ENCODE peak calls at places on chromosome 6, in seven cellular contexts. U is activated T-cell treated with anti-CD3 and anti-CD28 coated beads for 1 hour, E is mesenchymal stem cell, G is amniotic stem cell, O is GF-D8, W is foreskin melanocyte, S is nucleus accumbens. H is an unnamed sample.

GRCh38 chr6:89834884-89835792 is 5.5 kb downstream of the CASP8AP2 start:
- DNase-seq in E (no peak), O (no peak), U (no peak), G (no peak), S (no peak), W (no peak), H (no peak)

GRCh38 chr6:45836438-45836824 is 179.2 kb downstream of the CLIC5 start:
- DNase-seq in O (no peak), S (no peak), G (no peak), E (no peak), U (no peak), W (no peak), H (no peak)

GRCh38 chr6:41040101-41040910 is 1.3 kb upstream of the UNC5CL start:
- DNase-seq in G (no peak), E (peak; percentile 27), W (no peak), S (no peak), O (no peak), U (no peak), H (peak; percentile 47)

GRCh38 chr6:22883061-22883717 is 313.8 kb downstream of the HDGFL1 start:
- DNase-seq in G (no peak), O (no peak), W (no peak), S (no peak), E (no peak), U (no peak), H (no peak)

GRCh38 chr6:74651948-74652347 is 553.9 kb downstream of the COL12A1 start:
- DNase-seq in G (no peak), W (no peak), E (no peak), U (no peak), O (no peak), S (no peak), H (no peak)

GRCh38 chr6:96157018-96157565 is 141.3 kb downstream of the FUT9 start:
- DNase-seq in G (no peak), W (no peak), U (no peak), E (peak; percentile 15), S (no peak), O (no peak), H (no peak)

GRCh38 chr6:56475736-56476457 is 166.8 kb downstream of the DST start:
- DNase-seq in U (no peak), G (no peak), W (no peak), O (no peak), E (no peak), S (no peak), H (no peak)

GRCh38 chr6:74879234-74879633 is 326.6 kb downstream of the COL12A1 start:
- DNase-seq in U (no peak), O (no peak), G (peak; percentile 43), W (no peak), S (no peak), E (peak; percentile 94), H (no peak)

GRCh38 chr6:11208267-11208666 is 24.2 kb downstream of the NEDD9 start:
- DNase-seq in S (no peak), G (no peak), E (no peak), O (no peak), U (no peak), W (no peak), H (no peak)

GRCh38 chr6:118325220-118325860 is 222.8 kb upstream of the PLN start:
- DNase-seq in W (no peak), G (no peak), S (no peak), E (peak; percentile 38), U (no peak), O (no peak), H (no peak)

GRCh38 chr6:42314571-42314950 is 96.9 kb upstream of the MRPS10 start:
- DNase-seq in S (no peak), U (no peak), G (no peak), W (no peak), O (no peak), E (no peak), H (no peak)

GRCh38 chr6:118372413-118372812 is 175.7 kb upstream of the PLN start:
- DNase-seq in G (no peak), O (no peak), E (peak; percentile 50), W (peak; percentile 94), S (no peak), U (no peak), H (no peak)

GRCh38 chr6:155495011-155495768 is 39.6 kb upstream of the NOX3 start:
- DNase-seq in W (no peak), S (no peak), G (peak; percentile 33), O (no peak), E (peak; percentile 94), U (no peak), H (peak; percentile 77)

GRCh38 chr6:142275146-142276006 is 26.4 kb upstream of the ADGRG6 start:
- DNase-seq in U (no peak), G (no peak), O (no peak), W (no peak), S (no peak), E (peak; percentile 80), H (peak; percentile 50)

GRCh38 chr6:140441256-140441655 is 1066.8 kb upstream of the CITED2 start:
- DNase-seq in W (peak; percentile 42), E (peak; percentile 83), U (no peak), G (no peak), O (no peak), S (no peak), H (peak; percentile 95)

GRCh38 chr6:24949020-24949569 is 13.3 kb upstream of the RIPOR2 start:
- DNase-seq in U (no peak), G (no peak), W (no peak), S (no peak), E (no peak), O (no peak), H (no peak)

GRCh38 chr6:10418862-10419748 is 4.2 kb upstream of the TFAP2A start:
- DNase-seq in U (no peak), S (no peak), O (no peak), E (no peak), G (no peak), W (no peak), H (peak; percentile 90)

GRCh38 chr6:10014561-10014960 is 400.3 kb downstream of the TFAP2A start:
- DNase-seq in S (no peak), G (peak; percentile 35), U (no peak), E (no peak), O (no peak), W (peak; percentile 91), H (peak; percentile 63)

GRCh38 chr6:41846666-41847237 is 48.4 kb downstream of the USP49 start:
- DNase-seq in S (no peak), W (peak; percentile 77), G (peak; percentile 91), O (peak; percentile 41), E (peak; percentile 93), U (peak; percentile 30), H (peak; percentile 73)

GRCh38 chr6:21514288-21514687 is 79.3 kb upstream of the SOX4 start:
- DNase-seq in U (no peak), O (no peak), W (no peak), S (no peak), E (no peak), G (no peak), H (no peak)

GRCh38 chr6:168302534-168302933 is 17.0 kb downstream of the DACT2 start:
- DNase-seq in G (no peak), E (no peak), S (no peak), O (no peak), W (peak; percentile 11), U (no peak), H (peak; percentile 73)

GRCh38 chr6:170243791-170244291 is 47.0 kb downstream of the DLL1 start:
- DNase-seq in G (no peak), O (no peak), U (no peak), W (no peak), E (no peak), S (peak; percentile 28), H (peak; percentile 76)

GRCh38 chr6:105243487-105243886 is 63.7 kb upstream of the POPDC3 start:
- DNase-seq in S (no peak), U (no peak), G (no peak), W (no peak), O (no peak), E (peak; percentile 80), H (no peak)

GRCh38 chr6:296151-297122 is 4.2 kb downstream of the DUSP22 start:
- DNase-seq in S (no peak), W (peak; percentile 67), G (no peak), O (no peak), U (no peak), E (no peak), H (no peak)

GRCh38 chr6:89492025-89492640 is 59.2 kb downstream of the ANKRD6 start:
- DNase-seq in G (no peak), S (no peak), E (no peak), O (no peak), U (no peak), W (no peak), H (no peak)

GRCh38 chr6:113980937-113981554 is 10.1 kb upstream of the HDAC2 start:
- DNase-seq in S (no peak), W (no peak), O (no peak), G (no peak), E (peak; percentile 54), U (no peak), H (peak; percentile 57)

GRCh38 chr6:79396625-79397024 is 140.6 kb downstream of the LCA5 start:
- DNase-seq in G (no peak), O (no peak), U (no peak), E (no peak), S (no peak), W (no peak), H (no peak)